ENCODE peak calls at places on chromosomes 1 and 21, in nine cellular contexts. One of them, this sample, is unnamed.
A peak's percentile ranks its signal among the peaks of the same experiment; 100 is the strongest.

GRCh38 chr1:167517535-167518330 is 596 bp downstream of the CD247 start:
- DNase-seq in CD4-positive, CD25-positive, alpha-beta regulatory T cell: peak; percentile 69
- DNase-seq in heart right ventricle: no peak
- DNase-seq in GM23248: peak; percentile 30
- DNase-seq in body of pancreas: no peak
- DNase-seq in breast epithelium: no peak
- DNase-seq in cardiac muscle cell: no peak
- DNase-seq in heart left ventricle: no peak
- DNase-seq in neuronal stem cell: no peak
- DNase-seq in this sample: peak; percentile 21

GRCh38 chr1:180277476-180278192 is 47.6 kb downstream of the LHX4 start:
- DNase-seq in neuronal stem cell: no peak
- DNase-seq in heart right ventricle: no peak
- DNase-seq in cardiac muscle cell: no peak
- DNase-seq in body of pancreas: no peak
- DNase-seq in GM23248: no peak
- DNase-seq in breast epithelium: no peak
- DNase-seq in heart left ventricle: no peak
- DNase-seq in CD4-positive, CD25-positive, alpha-beta regulatory T cell: no peak
- DNase-seq in this sample: no peak

GRCh38 chr1:211375949-211376348 is 49.3 kb downstream of the TRAF5 start:
- DNase-seq in heart right ventricle: no peak
- DNase-seq in cardiac muscle cell: no peak
- DNase-seq in neuronal stem cell: no peak
- DNase-seq in breast epithelium: no peak
- DNase-seq in heart left ventricle: no peak
- DNase-seq in CD4-positive, CD25-positive, alpha-beta regulatory T cell: no peak
- DNase-seq in GM23248: no peak
- DNase-seq in body of pancreas: no peak
- DNase-seq in this sample: no peak

GRCh38 chr1:19582318-19582717 is 61.8 kb upstream of the NBL1 start:
- DNase-seq in CD4-positive, CD25-positive, alpha-beta regulatory T cell: peak; percentile 66
- DNase-seq in heart left ventricle: peak; percentile 43
- DNase-seq in cardiac muscle cell: peak; percentile 62
- DNase-seq in breast epithelium: peak; percentile 69
- DNase-seq in neuronal stem cell: peak; percentile 46
- DNase-seq in body of pancreas: peak; percentile 75
- DNase-seq in heart right ventricle: peak; percentile 40
- DNase-seq in GM23248: peak; percentile 30
- DNase-seq in this sample: peak; percentile 32

GRCh38 chr1:231618588-231619256 is 7.9 kb upstream of the DISC1 start:
- DNase-seq in body of pancreas: no peak
- DNase-seq in GM23248: no peak
- DNase-seq in heart right ventricle: no peak
- DNase-seq in neuronal stem cell: no peak
- DNase-seq in cardiac muscle cell: no peak
- DNase-seq in CD4-positive, CD25-positive, alpha-beta regulatory T cell: no peak
- DNase-seq in breast epithelium: no peak
- DNase-seq in heart left ventricle: no peak
- DNase-seq in this sample: no peak

GRCh38 chr1:50268049-50268448 is 155.2 kb downstream of the DMRTA2 start:
- DNase-seq in heart right ventricle: peak; percentile 6
- DNase-seq in breast epithelium: no peak
- DNase-seq in neuronal stem cell: peak; percentile 68
- DNase-seq in GM23248: peak; percentile 35
- DNase-seq in CD4-positive, CD25-positive, alpha-beta regulatory T cell: no peak
- DNase-seq in body of pancreas: no peak
- DNase-seq in heart left ventricle: no peak
- DNase-seq in cardiac muscle cell: peak; percentile 75
- DNase-seq in this sample: no peak

GRCh38 chr1:153678519-153679336 is at the start of gene NPR1:
- DNase-seq in GM23248: peak; percentile 74
- DNase-seq in neuronal stem cell: no peak
- DNase-seq in heart right ventricle: peak; percentile 69
- DNase-seq in breast epithelium: no peak
- DNase-seq in CD4-positive, CD25-positive, alpha-beta regulatory T cell: peak; percentile 31
- DNase-seq in body of pancreas: peak; percentile 38
- DNase-seq in cardiac muscle cell: peak; percentile 35
- DNase-seq in heart left ventricle: peak; percentile 77
- DNase-seq in this sample: peak; percentile 52

GRCh38 chr1:57761628-57762027 is 337.8 kb upstream of the DAB1 start:
- DNase-seq in body of pancreas: no peak
- DNase-seq in CD4-positive, CD25-positive, alpha-beta regulatory T cell: no peak
- DNase-seq in GM23248: no peak
- DNase-seq in heart right ventricle: no peak
- DNase-seq in breast epithelium: no peak
- DNase-seq in neuronal stem cell: no peak
- DNase-seq in cardiac muscle cell: peak; percentile 66
- DNase-seq in heart left ventricle: no peak
- DNase-seq in this sample: no peak

GRCh38 chr1:158068918-158069317 is 75.5 kb downstream of the KIRREL1 start:
- DNase-seq in neuronal stem cell: no peak
- DNase-seq in heart left ventricle: no peak
- DNase-seq in breast epithelium: no peak
- DNase-seq in heart right ventricle: no peak
- DNase-seq in GM23248: peak; percentile 51
- DNase-seq in body of pancreas: no peak
- DNase-seq in CD4-positive, CD25-positive, alpha-beta regulatory T cell: no peak
- DNase-seq in cardiac muscle cell: no peak
- DNase-seq in this sample: no peak

DNA sequence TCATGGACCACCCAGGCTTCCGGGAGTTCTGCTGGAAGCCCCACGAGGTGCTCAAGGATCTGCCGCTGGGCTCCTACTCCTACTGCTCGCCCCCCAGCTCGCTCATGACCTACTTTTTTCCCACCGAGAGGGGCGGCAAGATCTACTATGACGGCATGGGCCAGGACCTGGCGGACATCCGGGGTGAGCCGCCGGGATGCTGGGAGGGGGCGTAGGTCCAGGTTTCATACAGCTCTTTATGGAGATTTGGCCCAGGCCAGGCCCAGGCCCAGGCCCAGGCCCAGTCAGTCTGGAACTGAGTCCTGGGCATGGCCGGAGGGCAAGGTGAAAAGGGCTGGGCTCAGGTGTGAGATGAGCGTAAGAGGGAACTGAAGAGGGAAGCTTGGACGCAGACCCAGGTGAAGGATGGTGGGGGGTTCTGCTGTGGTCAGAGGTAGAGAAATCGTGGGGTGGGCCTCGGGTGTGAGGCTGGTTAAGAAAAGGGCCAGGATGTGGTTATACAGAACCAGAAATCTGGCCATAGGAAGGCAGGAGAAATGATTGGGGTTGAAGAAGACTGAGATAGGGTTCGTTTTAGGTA is 23.0 kb downstream of the DISP3 start:
- DNase-seq in CD4-positive, CD25-positive, alpha-beta regulatory T cell: no peak
- DNase-seq in body of pancreas: no peak
- DNase-seq in heart right ventricle: no peak
- DNase-seq in GM23248: no peak
- DNase-seq in breast epithelium: no peak
- DNase-seq in cardiac muscle cell: no peak
- DNase-seq in neuronal stem cell: no peak
- DNase-seq in heart left ventricle: no peak
- DNase-seq in this sample: no peak
- H3K9me3 ChIP-seq in CD4-positive, CD25-positive, alpha-beta regulatory T cell: peaks cover 23% of the 10 kb centered on the region
- H3K9me3 ChIP-seq in body of pancreas: no peaks in the 10 kb centered on the region
- H3K9me3 ChIP-seq in heart right ventricle: peaks cover 34% of the 10 kb centered on the region
- H3K9me3 ChIP-seq in GM23248: peaks cover 7% of the 10 kb centered on the region
- H3K9me3 ChIP-seq in breast epithelium: peaks cover 29% of the 10 kb centered on the region
- H3K9me3 ChIP-seq in cardiac muscle cell: no peaks in the 10 kb centered on the region
- H3K9me3 ChIP-seq in neuronal stem cell: peaks cover 20% of the 10 kb centered on the region
- H3K9me3 ChIP-seq in heart left ventricle: peaks cover 36% of the 10 kb centered on the region
- H3K9me3 ChIP-seq in this sample: no peaks in the 10 kb centered on the region

GRCh38 chr1:6574818-6575217 is 5.0 kb upstream of the ZBTB48 start:
- DNase-seq in CD4-positive, CD25-positive, alpha-beta regulatory T cell: no peak
- DNase-seq in neuronal stem cell: no peak
- DNase-seq in cardiac muscle cell: no peak
- DNase-seq in breast epithelium: no peak
- DNase-seq in heart right ventricle: no peak
- DNase-seq in heart left ventricle: no peak
- DNase-seq in body of pancreas: no peak
- DNase-seq in GM23248: no peak
- DNase-seq in this sample: no peak

GRCh38 chr1:6570066-6570465 is 9.7 kb upstream of the ZBTB48 start:
- DNase-seq in heart left ventricle: no peak
- DNase-seq in GM23248: no peak
- DNase-seq in heart right ventricle: no peak
- DNase-seq in CD4-positive, CD25-positive, alpha-beta regulatory T cell: no peak
- DNase-seq in body of pancreas: no peak
- DNase-seq in cardiac muscle cell: no peak
- DNase-seq in neuronal stem cell: no peak
- DNase-seq in breast epithelium: no peak
- DNase-seq in this sample: no peak

GRCh38 chr1:6574025-6574620 is 5.7 kb upstream of the ZBTB48 start:
- DNase-seq in CD4-positive, CD25-positive, alpha-beta regulatory T cell: no peak
- DNase-seq in heart left ventricle: no peak
- DNase-seq in heart right ventricle: no peak
- DNase-seq in body of pancreas: no peak
- DNase-seq in breast epithelium: no peak
- DNase-seq in neuronal stem cell: no peak
- DNase-seq in GM23248: no peak
- DNase-seq in cardiac muscle cell: no peak
- DNase-seq in this sample: no peak

GRCh38 chr1:6570987-6571386 is 8.8 kb upstream of the ZBTB48 start:
- DNase-seq in heart right ventricle: no peak
- DNase-seq in neuronal stem cell: no peak
- DNase-seq in CD4-positive, CD25-positive, alpha-beta regulatory T cell: no peak
- DNase-seq in breast epithelium: no peak
- DNase-seq in GM23248: no peak
- DNase-seq in cardiac muscle cell: no peak
- DNase-seq in body of pancreas: no peak
- DNase-seq in heart left ventricle: no peak
- DNase-seq in this sample: no peak

DNA sequence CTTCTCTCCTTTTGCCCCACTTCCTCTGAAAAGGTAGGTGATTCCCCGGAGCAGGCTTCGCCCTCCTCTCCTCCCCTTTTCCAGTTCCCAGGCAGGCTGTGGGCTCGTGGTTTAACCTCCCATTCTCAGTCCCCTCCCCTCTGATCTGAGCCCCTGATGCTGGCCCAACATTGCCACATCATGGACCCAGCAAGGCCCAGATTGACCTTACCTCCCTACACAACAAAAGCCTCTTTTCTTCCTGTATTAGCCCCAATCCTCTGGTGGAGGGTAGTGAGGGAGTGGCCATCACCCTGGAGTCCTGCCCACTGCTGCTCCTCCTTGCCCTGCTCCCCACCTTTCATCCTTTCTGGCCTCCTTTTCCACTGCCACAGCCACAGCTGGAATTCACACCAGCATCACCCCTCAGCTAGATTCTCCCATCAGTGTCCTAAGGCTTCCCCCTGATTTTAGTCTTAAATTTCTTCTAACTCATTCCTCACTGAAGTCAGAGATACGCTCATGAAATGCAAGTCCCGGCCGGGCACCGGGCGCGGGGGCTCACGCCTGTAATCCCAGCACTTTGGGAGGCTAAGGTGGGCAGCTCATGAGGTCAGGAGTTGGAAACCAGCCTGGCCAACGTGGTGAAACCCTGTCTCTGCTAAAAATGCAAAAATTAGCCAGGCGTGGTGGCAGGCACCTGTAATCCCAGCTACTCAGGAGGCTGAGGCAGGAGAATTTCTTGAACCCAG is 7.0 kb upstream of the ZBTB48 start:
- DNase-seq in body of pancreas: no peak
- DNase-seq in breast epithelium: no peak
- DNase-seq in neuronal stem cell: no peak
- DNase-seq in cardiac muscle cell: no peak
- DNase-seq in heart right ventricle: no peak
- DNase-seq in GM23248: no peak
- DNase-seq in heart left ventricle: no peak
- DNase-seq in CD4-positive, CD25-positive, alpha-beta regulatory T cell: no peak
- DNase-seq in this sample: no peak
- H3K9me3 ChIP-seq in body of pancreas: no peaks in the 10 kb centered on the region
- H3K9me3 ChIP-seq in breast epithelium: peaks cover 7% of the 10 kb centered on the region
- H3K9me3 ChIP-seq in neuronal stem cell: peaks cover 4% of the 10 kb centered on the region
- H3K9me3 ChIP-seq in cardiac muscle cell: no peaks in the 10 kb centered on the region
- H3K9me3 ChIP-seq in heart right ventricle: no peaks in the 10 kb centered on the region
- H3K9me3 ChIP-seq in GM23248: no peaks in the 10 kb centered on the region
- H3K9me3 ChIP-seq in heart left ventricle: no peaks in the 10 kb centered on the region
- H3K9me3 ChIP-seq in CD4-positive, CD25-positive, alpha-beta regulatory T cell: no peaks in the 10 kb centered on the region
- H3K9me3 ChIP-seq in this sample: no peaks in the 10 kb centered on the region

GRCh38 chr21:46594276-46594675 is 10.6 kb downstream of the S100B start:
- DNase-seq in heart left ventricle: no peak
- DNase-seq in GM23248: no peak
- DNase-seq in heart right ventricle: no peak
- DNase-seq in breast epithelium: no peak
- DNase-seq in body of pancreas: no peak
- DNase-seq in neuronal stem cell: no peak
- DNase-seq in cardiac muscle cell: no peak
- DNase-seq in CD4-positive, CD25-positive, alpha-beta regulatory T cell: no peak
- DNase-seq in this sample: no peak
- H3K9me3 ChIP-seq in heart left ventricle: peaks cover 12% of the 10 kb centered on the region
- H3K9me3 ChIP-seq in GM23248: no peaks in the 10 kb centered on the region
- H3K9me3 ChIP-seq in heart right ventricle: peaks cover 35% of the 10 kb centered on the region
- H3K9me3 ChIP-seq in breast epithelium: peaks cover 5% of the 10 kb centered on the region
- H3K9me3 ChIP-seq in body of pancreas: no peaks in the 10 kb centered on the region
- H3K9me3 ChIP-seq in neuronal stem cell: peaks cover 2% of the 10 kb centered on the region
- H3K9me3 ChIP-seq in cardiac muscle cell: no peaks in the 10 kb centered on the region
- H3K9me3 ChIP-seq in CD4-positive, CD25-positive, alpha-beta regulatory T cell: peaks cover 5% of the 10 kb centered on the region
- H3K9me3 ChIP-seq in this sample: no peaks in the 10 kb centered on the region

GRCh38 chr1:66381626-66382275 is 152.2 kb upstream of the SGIP1 start:
- DNase-seq in body of pancreas: no peak
- DNase-seq in cardiac muscle cell: no peak
- DNase-seq in heart right ventricle: no peak
- DNase-seq in GM23248: no peak
- DNase-seq in neuronal stem cell: no peak
- DNase-seq in CD4-positive, CD25-positive, alpha-beta regulatory T cell: no peak
- DNase-seq in heart left ventricle: no peak
- DNase-seq in breast epithelium: no peak
- DNase-seq in this sample: no peak

GRCh38 chr1:66386712-66387111 is 147.2 kb upstream of the SGIP1 start:
- DNase-seq in neuronal stem cell: no peak
- DNase-seq in heart right ventricle: no peak
- DNase-seq in CD4-positive, CD25-positive, alpha-beta regulatory T cell: no peak
- DNase-seq in GM23248: no peak
- DNase-seq in breast epithelium: no peak
- DNase-seq in heart left ventricle: no peak
- DNase-seq in cardiac muscle cell: no peak
- DNase-seq in body of pancreas: no peak
- DNase-seq in this sample: no peak

GRCh38 chr1:66383168-66383567 is 150.8 kb upstream of the SGIP1 start:
- DNase-seq in heart left ventricle: no peak
- DNase-seq in breast epithelium: no peak
- DNase-seq in GM23248: no peak
- DNase-seq in body of pancreas: no peak
- DNase-seq in CD4-positive, CD25-positive, alpha-beta regulatory T cell: no peak
- DNase-seq in cardiac muscle cell: no peak
- DNase-seq in neuronal stem cell: no peak
- DNase-seq in heart right ventricle: no peak
- DNase-seq in this sample: no peak

GRCh38 chr1:66383602-66384001 is 150.4 kb upstream of the SGIP1 start:
- DNase-seq in CD4-positive, CD25-positive, alpha-beta regulatory T cell: no peak
- DNase-seq in body of pancreas: no peak
- DNase-seq in neuronal stem cell: no peak
- DNase-seq in cardiac muscle cell: no peak
- DNase-seq in heart left ventricle: no peak
- DNase-seq in heart right ventricle: no peak
- DNase-seq in breast epithelium: no peak
- DNase-seq in GM23248: no peak
- DNase-seq in this sample: no peak

DNA sequence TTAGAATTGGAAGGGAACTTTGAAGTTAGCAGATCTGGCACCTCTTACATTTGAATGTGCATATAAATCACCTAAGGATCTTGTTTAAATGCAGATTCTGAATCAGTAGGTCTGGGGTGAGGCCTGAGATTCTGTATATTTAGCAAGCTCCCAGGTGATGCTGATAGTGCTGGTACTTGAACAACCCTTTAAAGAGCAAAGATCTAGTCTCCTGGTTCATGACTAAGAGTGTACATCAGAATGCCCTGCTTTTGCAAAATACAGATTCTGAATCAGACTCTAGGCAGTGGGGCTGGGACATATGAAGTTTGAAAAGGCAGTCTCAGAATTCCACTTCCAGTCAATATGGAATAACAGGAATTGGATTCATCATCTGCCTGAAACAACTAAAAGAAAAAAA is 149.7 kb upstream of the SGIP1 start:
- DNase-seq in neuronal stem cell: no peak
- DNase-seq in body of pancreas: no peak
- DNase-seq in cardiac muscle cell: no peak
- DNase-seq in heart left ventricle: no peak
- DNase-seq in heart right ventricle: no peak
- DNase-seq in GM23248: peak; percentile 42
- DNase-seq in CD4-positive, CD25-positive, alpha-beta regulatory T cell: no peak
- DNase-seq in breast epithelium: no peak
- DNase-seq in this sample: no peak
- H3K9me3 ChIP-seq in neuronal stem cell: peaks cover 13% of the 10 kb centered on the region
- H3K9me3 ChIP-seq in body of pancreas: no peaks in the 10 kb centered on the region
- H3K9me3 ChIP-seq in cardiac muscle cell: no peaks in the 10 kb centered on the region
- H3K9me3 ChIP-seq in heart left ventricle: no peaks in the 10 kb centered on the region
- H3K9me3 ChIP-seq in heart right ventricle: peaks cover 13% of the 10 kb centered on the region
- H3K9me3 ChIP-seq in GM23248: no peaks in the 10 kb centered on the region
- H3K9me3 ChIP-seq in CD4-positive, CD25-positive, alpha-beta regulatory T cell: peaks cover 9% of the 10 kb centered on the region
- H3K9me3 ChIP-seq in breast epithelium: no peaks in the 10 kb centered on the region
- H3K9me3 ChIP-seq in this sample: no peaks in the 10 kb centered on the region